ENCODE peak calls at places on chromosome 7, in six cellular contexts. Z, G, O, L, N and Q are unnamed samples.

GRCh38 chr7:33556471-33556870 is 348.9 kb upstream of the BMPER start:
- DNase-seq in Z (no peak), G (no peak), O (no peak), L (no peak), N (no peak), Q (no peak)

GRCh38 chr7:30976381-30976780 is 12.6 kb downstream of the GHRHR start:
- DNase-seq in Z (no peak), G (no peak), O (no peak), L (no peak), N (no peak), Q (no peak)

GRCh38 chr7:141844256-141844655 is 3.0 kb upstream of the PRSS37 start:
- DNase-seq in Z (no peak), G (no peak), O (no peak), L (no peak), N (no peak), Q (no peak)

GRCh38 chr7:45435846-45436245 is 138.3 kb upstream of the ADCY1 start:
- DNase-seq in Z (no peak), G (peak), O (no peak), L (no peak), N (no peak), Q (no peak)

GRCh38 chr7:36521911-36522310 is 132.2 kb downstream of the ANLN start:
- DNase-seq in Z (no peak), G (no peak), O (no peak), L (no peak), N (no peak), Q (peak)

GRCh38 chr7:157786375-157787274 is 449.8 kb downstream of the DNAJB6 start:
- DNase-seq in Z (no peak), G (no peak), O (no peak), L (no peak), N (no peak), Q (no peak)

GRCh38 chr7:94295805-94296204 is 98.9 kb upstream of the COL1A2 start:
- DNase-seq in Z (no peak), G (peak), O (peak), L (no peak), N (peak), Q (no peak)

GRCh38 chr7:1902231-1902855 is 232.3 kb downstream of the ELFN1 start:
- DNase-seq in Z (no peak), G (no peak), O (no peak), L (no peak), N (no peak), Q (no peak)

GRCh38 chr7:134780166-134780853 is 876 bp downstream of the CALD1 start:
- DNase-seq in Z (no peak), G (no peak), O (no peak), L (no peak), N (no peak), Q (no peak)

GRCh38 chr7:159084069-159084801 is 60.4 kb downstream of the VIPR2 start:
- DNase-seq in Z (no peak), G (no peak), O (no peak), L (no peak), N (no peak), Q (no peak)

GRCh38 chr7:55019329-55019690 is 493 bp downstream of the EGFR start:
- DNase-seq in Z (no peak), G (no peak), O (peak), L (no peak), N (no peak), Q (peak)

GRCh38 chr7:152054377-152055230 is 29.1 kb downstream of the GALNT11 start:
- DNase-seq in Z (no peak), G (peak), O (peak), L (no peak), N (peak), Q (peak)

GRCh38 chr7:99036531-99037175 is 107.3 kb downstream of the SMURF1 start:
- DNase-seq in Z (no peak), G (peak), O (no peak), L (peak), N (no peak), Q (peak)